ENCODE peak calls at places on chromosome 13, in four cellular contexts. R is GM12878, Y is GM12891, S is K562. A is an unnamed sample.

GRCh38 chr13:37326319-37326718 is 220.9 kb upstream of the CSNK1A1L start:
- DNase-seq in R (no peak), Y (no peak), S (no peak), A (no peak)

GRCh38 chr13:43730642-43731041 is 56.1 kb downstream of the ENOX1 start:
- DNase-seq in R (no peak), Y (no peak), S (no peak), A (no peak)

GRCh38 chr13:32897296-32897695 is 118.9 kb upstream of the KL start:
- DNase-seq in R (no peak), Y (no peak), S (no peak), A (no peak)

GRCh38 chr13:27622102-27622820 is 569 bp downstream of the POLR1D start:
- DNase-seq in R (no peak), Y (no peak), S (no peak), A (peak; percentile 9)

GRCh38 chr13:33761744-33762143 is 56.2 kb upstream of the RFC3 start:
- DNase-seq in R (no peak), Y (no peak), S (peak; percentile 12), A (no peak)

GRCh38 chr13:90320663-90321062 is 1026.8 kb upstream of the MIR17HG start:
- DNase-seq in R (no peak), Y (no peak), S (no peak), A (no peak)

GRCh38 chr13:100584901-100585300 is 3.7 kb downstream of the GGACT start:
- DNase-seq in R (no peak), Y (no peak), S (no peak), A (no peak)

GRCh38 chr13:43132228-43132627 is 108.8 kb downstream of the DNAJC15 start:
- DNase-seq in R (no peak), Y (no peak), S (peak; percentile 4), A (no peak)

GRCh38 chr13:53743906-53744305 is 715.3 kb downstream of the OLFM4 start:
- DNase-seq in R (no peak), Y (no peak), S (no peak), A (no peak)

GRCh38 chr13:77554079-77554478 is 18.6 kb downstream of the SCEL start:
- DNase-seq in R (no peak), Y (no peak), S (no peak), A (no peak)

GRCh38 chr13:96511587-96511986 is 421.7 kb downstream of the HS6ST3 start:
- DNase-seq in R (no peak), Y (no peak), S (no peak), A (no peak)

GRCh38 chr13:61414136-61414535 is 1.5 kb downstream of the PCDH20 start:
- DNase-seq in R (no peak), Y (no peak), S (no peak), A (no peak)

GRCh38 chr13:96238241-96238640 is 148.3 kb downstream of the HS6ST3 start:
- DNase-seq in R (no peak), Y (no peak), S (no peak), A (no peak)

GRCh38 chr13:61880576-61881283 is 465.1 kb upstream of the PCDH20 start:
- DNase-seq in R (no peak), Y (peak; percentile 21), S (peak; percentile 9), A (peak; percentile 22)

GRCh38 chr13:43054803-43055802 is 31.7 kb downstream of the DNAJC15 start:
- DNase-seq in R (no peak), Y (no peak), S (peak; percentile 2), A (no peak)

GRCh38 chr13:111359237-111359915 is 38.9 kb downstream of the TEX29 start:
- DNase-seq in R (no peak), Y (no peak), S (no peak), A (no peak)

GRCh38 chr13:80313668-80314278 is 27.2 kb downstream of the SPRY2 start:
- DNase-seq in R (no peak), Y (no peak), S (no peak), A (no peak)

GRCh38 chr13:35765387-35765786 is 288.9 kb upstream of the MAB21L1 start:
- DNase-seq in R (no peak), Y (no peak), S (no peak), A (no peak)

GRCh38 chr13:59356607-59357006 is 807.1 kb downstream of the DIAPH3 start:
- DNase-seq in R (no peak), Y (no peak), S (peak; percentile 18), A (no peak)

GRCh38 chr13:60514891-60515290 is 117.9 kb downstream of the TDRD3 start:
- DNase-seq in R (no peak), Y (no peak), S (no peak), A (no peak)

GRCh38 chr13:39452834-39453233 is 150.2 kb downstream of the LHFPL6 start:
- DNase-seq in R (no peak), Y (no peak), S (no peak), A (no peak)

GRCh38 chr13:39450176-39450575 is 152.8 kb downstream of the LHFPL6 start:
- DNase-seq in R (no peak), Y (no peak), S (no peak), A (no peak)

GRCh38 chr13:39451301-39451700 is 151.7 kb downstream of the LHFPL6 start:
- DNase-seq in R (no peak), Y (no peak), S (no peak), A (peak; percentile 68)

GRCh38 chr13:39452412-39452811 is 150.6 kb downstream of the LHFPL6 start:
- DNase-seq in R (no peak), Y (no peak), S (no peak), A (no peak)

DNA sequence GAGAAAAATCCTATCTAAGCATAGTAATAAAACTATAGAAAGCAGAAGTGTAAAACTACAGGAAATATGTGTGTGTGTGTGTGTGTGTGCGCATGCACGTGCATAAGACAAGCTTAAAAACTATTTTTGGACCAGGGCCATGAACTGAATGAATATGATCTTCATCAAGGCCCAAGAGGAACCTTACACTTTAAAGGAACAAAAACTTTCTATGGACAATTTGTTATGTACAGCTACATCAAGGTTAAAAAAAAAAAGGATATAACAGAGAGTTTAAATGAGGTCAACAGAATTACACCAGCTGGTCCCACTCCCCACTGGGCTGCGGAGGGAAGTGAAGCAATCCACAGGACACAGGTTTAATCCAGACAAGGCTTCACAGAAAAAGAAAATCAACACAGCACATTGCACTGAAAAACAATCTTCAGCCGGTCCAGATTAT is 151.1 kb downstream of the LHFPL6 start:
- DNase-seq in R (no peak), Y (no peak), S (no peak), A (peak; percentile 75)
- TF ChIP-seq SPI1 in R (peak; percentile 77), Y (peak; percentile 54), S (no peak), A (peak; percentile 93)

GRCh38 chr13:29561918-29562317 is 33.6 kb downstream of the SLC7A1 start:
- DNase-seq in R (no peak), Y (no peak), S (no peak), A (no peak)

GRCh38 chr13:29562762-29563161 is 32.7 kb downstream of the SLC7A1 start:
- DNase-seq in R (no peak), Y (no peak), S (no peak), A (no peak)

GRCh38 chr13:29566206-29566605 is 29.3 kb downstream of the SLC7A1 start:
- DNase-seq in R (no peak), Y (no peak), S (no peak), A (no peak)

GRCh38 chr13:29564828-29565227 is 30.7 kb downstream of the SLC7A1 start:
- DNase-seq in R (no peak), Y (no peak), S (no peak), A (no peak)

DNA sequence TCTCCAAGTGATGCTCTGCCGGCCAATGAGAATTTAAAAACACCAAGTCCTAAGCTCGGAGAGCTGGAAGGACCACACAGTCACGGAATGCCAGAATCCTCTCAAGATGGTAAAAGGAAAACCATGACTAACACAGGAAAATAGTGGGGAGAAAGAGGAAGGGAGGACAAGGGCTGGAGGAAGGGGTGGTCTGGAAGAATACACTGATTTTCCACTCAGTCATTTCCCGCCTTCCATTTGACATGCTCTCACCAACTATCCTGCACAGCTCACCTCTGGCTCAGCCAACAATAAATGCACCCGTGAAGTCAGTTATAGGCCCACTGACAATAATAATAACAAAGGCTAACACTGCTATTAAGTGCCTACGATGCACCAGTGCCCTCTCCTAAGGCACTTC is 31.5 kb downstream of the SLC7A1 start:
- DNase-seq in R (no peak), Y (no peak), S (no peak), A (no peak)
- TF ChIP-seq SPI1 in R (no peak), Y (no peak), S (no peak), A (no peak)

GRCh38 chr13:106152047-106152446 is 383.4 kb downstream of the EFNB2 start:
- DNase-seq in R (no peak), Y (no peak), S (no peak), A (no peak)

GRCh38 chr13:106156468-106156867 is 379.0 kb downstream of the EFNB2 start:
- DNase-seq in R (no peak), Y (no peak), S (no peak), A (no peak)

GRCh38 chr13:106153876-106154275 is 381.6 kb downstream of the EFNB2 start:
- DNase-seq in R (no peak), Y (no peak), S (no peak), A (no peak)

GRCh38 chr13:106153041-106153440 is 382.4 kb downstream of the EFNB2 start:
- DNase-seq in R (no peak), Y (no peak), S (no peak), A (no peak)

GRCh38 chr13:106155411-106155810 is 380.1 kb downstream of the EFNB2 start:
- DNase-seq in R (no peak), Y (no peak), S (no peak), A (no peak)
- TF ChIP-seq SPI1 in R (no peak), Y (no peak), S (no peak), A (no peak)

DNA sequence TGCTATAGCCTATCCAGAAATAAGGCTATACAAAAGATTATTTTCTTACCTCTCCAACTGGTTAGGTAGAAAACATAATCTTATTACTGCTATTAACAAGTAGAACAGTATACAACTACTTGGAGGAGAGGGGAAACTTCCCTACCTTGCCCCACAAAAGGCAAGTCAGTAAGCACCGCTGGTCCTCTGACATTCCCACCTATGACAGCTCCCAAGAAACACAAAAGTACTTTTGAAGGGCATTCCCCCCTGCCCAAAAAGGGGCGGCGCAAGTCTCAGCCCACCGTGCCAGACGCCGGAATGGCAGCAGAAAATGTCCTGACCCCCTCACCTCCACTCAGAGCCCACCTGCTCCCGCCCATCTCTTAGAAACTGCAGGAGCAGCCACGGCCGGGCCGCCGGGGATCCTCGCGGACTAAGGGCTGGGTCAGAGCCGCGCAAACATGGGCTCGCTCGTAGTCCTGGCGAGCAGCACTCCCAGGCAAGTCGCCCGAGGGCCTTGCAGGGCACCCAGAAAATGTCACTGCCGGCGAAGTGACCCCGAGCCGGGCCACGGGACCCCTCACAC is 430 bp downstream of the SUCLA2 start:
- DNase-seq in R (no peak), Y (peak; percentile 15), S (peak; percentile 9), A (peak; percentile 7)
- TF ChIP-seq SPI1 in R (no peak), Y (no peak), S (no peak), A (no peak)

DNA sequence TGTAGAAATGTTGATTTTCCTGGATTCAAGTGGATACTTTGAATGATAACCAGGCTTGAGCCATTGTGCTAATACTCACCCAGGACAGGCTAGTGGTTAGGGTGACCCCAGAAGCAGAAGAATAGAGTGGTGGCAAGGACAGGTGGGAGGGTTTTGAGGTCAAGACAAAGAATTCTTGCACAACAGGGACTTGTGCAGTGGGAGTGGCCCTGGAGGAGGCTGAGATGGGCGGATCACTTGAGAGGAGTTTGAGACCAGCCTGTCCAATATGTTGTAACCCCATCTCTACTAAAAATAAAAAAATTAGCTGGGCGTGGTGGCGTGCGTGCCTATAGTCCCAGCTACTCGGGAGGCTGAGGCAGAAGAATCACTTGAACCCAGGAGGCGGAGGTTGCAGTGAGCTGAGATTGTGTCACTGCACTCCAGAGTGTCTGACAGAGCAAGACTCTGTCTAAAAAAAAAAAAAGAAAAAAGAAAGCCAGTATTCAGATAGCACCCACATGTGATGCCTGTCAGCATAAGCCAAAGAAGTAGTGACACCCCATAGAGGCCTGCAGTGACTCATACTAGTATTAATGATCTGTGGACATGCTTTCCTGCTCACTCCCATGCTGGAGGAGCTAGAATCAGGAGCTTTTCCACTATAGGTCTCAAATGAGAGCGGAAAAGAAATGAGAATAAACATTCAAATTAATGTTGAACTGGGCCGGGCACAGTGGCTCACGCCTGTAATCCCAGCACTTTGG is 78.7 kb downstream of the RNF17 start:
- DNase-seq in R (no peak), Y (no peak), S (no peak), A (no peak)
- TF ChIP-seq SPI1 in R (no peak), Y (no peak), S (no peak), A (no peak)